ENCODE peak calls at places on chromosome 15, in six cellular contexts. H, N, F, X, Q and C are unnamed samples.

GRCh38 chr15:58039260-58040035 is 26.1 kb downstream of the ALDH1A2 start:
- DNase-seq in X (no peak), H (no peak), N (no peak), F (no peak), Q (no peak), C (no peak)

GRCh38 chr15:70492240-70493177 is 270.8 kb downstream of the UACA start:
- DNase-seq in X (peak), Q (no peak), F (peak), H (peak), N (peak), C (no peak)

GRCh38 chr15:78067328-78068241 is 9.9 kb downstream of the TBC1D2B start:
- DNase-seq in Q (no peak), F (no peak), H (no peak), X (no peak), N (no peak), C (no peak)

GRCh38 chr15:101176625-101177024 is 75.2 kb downstream of the CHSY1 start:
- DNase-seq in H (peak), N (no peak), F (no peak), X (no peak), Q (no peak), C (no peak)

GRCh38 chr15:72229076-72229946 is 1.7 kb downstream of the PKM start:
- DNase-seq in F (peak), N (no peak), X (peak), Q (no peak), H (peak), C (peak)

GRCh38 chr15:28017423-28017924 is 81.6 kb downstream of the OCA2 start:
- DNase-seq in Q (no peak), X (no peak), N (no peak), F (no peak), H (no peak), C (no peak)

GRCh38 chr15:38474155-38474757 is 20.3 kb downstream of the FAM98B start:
- DNase-seq in Q (no peak), N (no peak), H (peak), X (peak), F (no peak), C (peak)

GRCh38 chr15:83248151-83248851 is 36.2 kb downstream of the BNC1 start:
- DNase-seq in F (no peak), X (no peak), N (no peak), H (peak), Q (peak), C (peak)

GRCh38 chr15:49410660-49411059 is 12.4 kb upstream of the FGF7 start:
- DNase-seq in X (no peak), N (no peak), Q (no peak), F (no peak), H (no peak), C (no peak)

DNA sequence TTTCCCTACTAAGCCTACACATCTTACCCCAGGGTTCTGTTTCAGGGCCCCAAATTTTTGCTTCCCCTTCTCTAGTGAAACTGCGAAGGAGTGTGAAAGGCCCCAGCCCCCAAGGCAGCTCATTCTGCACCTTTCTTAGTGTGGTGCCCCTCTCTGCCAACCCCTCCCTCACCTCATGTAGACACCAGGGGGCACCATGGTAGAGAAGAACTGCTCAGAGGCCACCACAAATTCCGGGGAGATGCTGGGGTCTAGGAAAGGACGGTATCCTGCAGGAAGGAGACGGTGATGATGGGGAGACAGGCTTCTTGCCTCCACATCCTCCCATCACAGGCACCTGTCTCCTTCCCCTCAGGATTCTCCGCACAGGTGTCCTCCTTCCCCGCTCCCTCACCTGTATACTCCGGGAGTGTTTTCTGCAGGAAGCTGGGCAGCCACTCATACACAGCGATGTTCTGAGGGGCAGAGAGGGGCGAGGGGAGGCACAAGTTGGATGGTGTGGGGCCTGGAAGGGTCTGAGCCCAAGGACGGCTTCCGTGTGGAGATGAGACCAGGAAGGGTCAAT is 3.6 kb downstream of the DUOX2 start:
- DNase-seq in F (no peak), X (no peak), H (no peak), N (no peak), Q (no peak), C (no peak)
- TF ChIP-seq CTCF in F (no peak), X (no peak), H (no peak), N (no peak), Q (no peak), C (no peak)

DNA sequence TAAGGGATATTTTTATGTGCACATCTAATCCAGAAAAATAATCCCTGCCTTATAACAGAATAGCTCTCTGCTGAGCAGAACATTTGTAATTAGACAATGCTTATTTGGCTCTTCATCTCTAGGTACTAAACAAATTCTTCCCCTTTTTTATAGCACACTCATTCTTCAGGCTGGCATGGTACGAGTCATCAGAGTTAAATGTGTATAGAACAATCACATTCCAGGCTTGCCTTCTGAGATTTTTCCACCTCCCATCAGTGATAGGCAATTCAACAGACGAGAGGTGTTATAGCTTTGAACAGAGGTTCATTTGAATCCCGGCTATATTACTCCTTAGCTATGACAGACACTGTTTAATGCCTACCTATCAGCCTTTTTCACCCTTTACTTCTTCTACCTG is 21.4 kb upstream of the SPPL2A start:
- DNase-seq in X (no peak), F (no peak), Q (no peak), N (no peak), H (no peak), C (no peak)
- TF ChIP-seq CTCF in X (no peak), F (no peak), Q (no peak), N (no peak), H (no peak), C (no peak)

DNA sequence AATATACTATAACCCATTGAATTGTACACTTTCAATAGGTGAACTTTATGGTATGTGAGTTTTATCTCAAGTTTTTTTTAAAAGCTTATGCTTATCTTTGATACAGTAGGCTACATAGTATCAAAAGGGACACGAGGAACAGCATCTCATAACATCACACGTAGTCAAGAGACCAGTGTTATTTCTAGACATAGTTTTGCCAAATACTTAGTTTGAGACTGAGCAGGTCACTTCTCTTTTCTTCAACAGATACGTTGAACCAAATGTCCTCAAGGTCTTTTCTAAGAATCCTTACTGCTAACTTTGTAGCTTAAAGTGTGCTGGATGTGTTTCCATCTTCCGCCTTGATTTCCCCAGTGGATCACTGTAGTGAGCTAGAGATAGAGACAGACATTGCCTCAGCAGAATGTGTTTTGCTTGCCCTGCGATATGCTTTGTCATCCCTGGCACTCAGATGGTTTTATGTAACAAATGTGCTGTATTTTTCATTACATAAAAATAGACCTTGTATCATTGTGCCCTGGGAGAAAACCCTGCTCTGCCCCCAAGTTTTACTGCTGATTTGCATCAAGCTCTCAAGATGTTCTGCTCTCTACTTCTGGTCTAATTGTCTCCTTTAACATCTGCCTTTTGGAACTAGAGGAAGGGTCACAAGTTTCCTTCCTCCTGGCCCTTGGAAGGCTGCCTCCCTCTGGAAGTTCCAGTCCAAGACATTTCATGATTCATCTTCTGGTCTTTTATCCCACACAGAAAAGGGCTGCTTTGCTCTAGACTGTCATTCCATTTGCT is 426.4 kb upstream of the RGMA start:
- DNase-seq in Q (no peak), N (no peak), F (peak), H (no peak), X (no peak), C (no peak)
- TF ChIP-seq CTCF in Q (no peak), N (peak), F (no peak), H (no peak), X (no peak), C (no peak)

DNA sequence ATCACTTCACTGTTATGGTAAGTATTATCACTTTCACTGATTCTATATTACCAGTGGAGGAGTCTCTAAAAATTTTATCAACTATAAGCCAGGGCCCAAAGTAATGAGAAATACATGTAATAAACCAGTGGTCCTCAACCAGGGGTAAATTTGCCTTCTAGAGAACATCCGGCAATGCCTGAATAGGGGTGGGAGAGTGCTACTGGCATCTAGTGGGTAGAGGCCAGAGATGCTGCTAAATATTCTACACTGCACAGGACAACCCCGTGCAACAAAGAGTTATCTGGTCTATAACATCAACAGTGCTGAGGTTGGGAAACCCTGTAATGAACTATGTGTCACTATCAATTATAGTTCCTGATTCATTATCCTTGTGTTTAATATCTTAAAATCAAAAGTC is 2.2 kb downstream of the LYSMD2 start:
- DNase-seq in Q (no peak), H (no peak), F (no peak), X (no peak), N (no peak), C (no peak)
- TF ChIP-seq CTCF in Q (no peak), H (no peak), F (no peak), X (no peak), N (peak), C (no peak)

GRCh38 chr15:67002379-67002778 is 63.0 kb upstream of the SMAD3 start:
- DNase-seq in F (no peak), X (no peak), Q (no peak), N (no peak), H (no peak), C (no peak)

GRCh38 chr15:66999046-66999557 is 66.3 kb upstream of the SMAD3 start:
- DNase-seq in N (no peak), X (no peak), F (no peak), Q (no peak), H (no peak), C (no peak)

GRCh38 chr15:67003586-67003985 is 61.8 kb upstream of the SMAD3 start:
- DNase-seq in N (no peak), Q (no peak), F (no peak), X (no peak), H (no peak), C (no peak)

GRCh38 chr15:66999601-67000000 is 65.8 kb upstream of the SMAD3 start:
- DNase-seq in Q (no peak), X (no peak), F (no peak), H (no peak), N (no peak), C (no peak)

DNA sequence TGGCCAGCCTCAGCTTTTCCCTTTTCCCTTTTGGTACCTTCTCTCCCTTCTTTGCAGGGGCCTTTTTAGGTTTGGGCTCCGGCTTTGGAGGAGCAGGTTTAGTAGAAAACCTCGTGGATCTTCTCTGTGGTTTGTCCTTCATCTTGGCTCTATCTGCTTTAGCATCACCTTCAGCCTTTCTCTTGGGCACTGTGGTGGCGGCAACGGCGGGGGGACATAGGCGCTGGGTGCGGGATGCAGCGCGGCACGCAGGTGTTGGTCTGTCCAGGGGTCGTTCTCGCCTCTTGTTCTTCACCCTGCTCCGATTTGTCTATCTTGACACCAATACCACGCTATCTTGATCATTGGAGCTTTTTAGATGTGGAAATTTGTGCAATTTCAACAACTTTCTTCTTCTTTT is 64.5 kb upstream of the SMAD3 start:
- DNase-seq in H (no peak), F (no peak), N (no peak), Q (no peak), X (no peak), C (no peak)
- TF ChIP-seq CTCF in H (no peak), F (no peak), N (no peak), Q (no peak), X (no peak), C (no peak)

GRCh38 chr15:88331291-88331690 is 74.8 kb upstream of the NTRK3 start:
- DNase-seq in F (no peak), Q (peak), N (peak), H (peak), X (no peak), C (peak)
- TF ChIP-seq CTCF in F (peak), Q (peak), N (peak), H (peak), X (peak), C (peak)

GRCh38 chr15:47366884-47367283 is 350.4 kb upstream of the SEMA6D start:
- DNase-seq in N (no peak), F (no peak), H (no peak), X (no peak), Q (no peak), C (no peak)
- TF ChIP-seq CTCF in N (no peak), F (no peak), H (no peak), X (no peak), Q (no peak), C (no peak)

GRCh38 chr15:52186651-52187486 is 4.3 kb downstream of the GNB5 start:
- DNase-seq in Q (no peak), H (peak), N (no peak), F (no peak), X (no peak), C (no peak)
- TF ChIP-seq CTCF in Q (no peak), H (no peak), N (no peak), F (no peak), X (no peak), C (no peak)